ENCODE peak calls at places on chromosome 5, in ten cellular contexts. One of them, this sample, is unnamed.

GRCh38 chr5:96978812-96979449 is 43.1 kb downstream of the LNPEP start:
- DNase-seq in transverse colon: no peak
- DNase-seq in A549: no peak
- DNase-seq in left colon: no peak
- DNase-seq in mesothelial cell of epicardium: no peak
- DNase-seq in right lobe of liver: no peak
- DNase-seq in RWPE2: no peak
- DNase-seq in RKO: no peak
- DNase-seq in H7: no peak
- DNase-seq in HS-5: no peak
- DNase-seq in this sample: no peak

GRCh38 chr5:141692919-141693848 is 11.2 kb upstream of the ARAP3 start:
- DNase-seq in transverse colon: no peak
- DNase-seq in A549: no peak
- DNase-seq in left colon: no peak
- DNase-seq in mesothelial cell of epicardium: no peak
- DNase-seq in right lobe of liver: no peak
- DNase-seq in RWPE2: no peak
- DNase-seq in RKO: peak
- DNase-seq in H7: peak
- DNase-seq in HS-5: no peak
- DNase-seq in this sample: no peak

GRCh38 chr5:157828949-157829639 is 29.9 kb downstream of the CLINT1 start:
- DNase-seq in transverse colon: no peak
- DNase-seq in A549: peak
- DNase-seq in left colon: no peak
- DNase-seq in mesothelial cell of epicardium: no peak
- DNase-seq in right lobe of liver: no peak
- DNase-seq in RWPE2: no peak
- DNase-seq in RKO: peak
- DNase-seq in H7: peak
- DNase-seq in HS-5: no peak
- DNase-seq in this sample: no peak

GRCh38 chr5:111694183-111694582 is 62.8 kb downstream of the NREP start:
- DNase-seq in transverse colon: no peak
- DNase-seq in A549: no peak
- DNase-seq in left colon: no peak
- DNase-seq in mesothelial cell of epicardium: no peak
- DNase-seq in right lobe of liver: no peak
- DNase-seq in RWPE2: no peak
- DNase-seq in RKO: no peak
- DNase-seq in H7: no peak
- DNase-seq in HS-5: peak
- DNase-seq in this sample: no peak

GRCh38 chr5:143217065-143217803 is 186.3 kb downstream of the NR3C1 start:
- DNase-seq in transverse colon: no peak
- DNase-seq in A549: no peak
- DNase-seq in left colon: no peak
- DNase-seq in mesothelial cell of epicardium: no peak
- DNase-seq in right lobe of liver: no peak
- DNase-seq in RWPE2: no peak
- DNase-seq in RKO: no peak
- DNase-seq in H7: no peak
- DNase-seq in HS-5: no peak
- DNase-seq in this sample: no peak

GRCh38 chr5:82975812-82976211 is 101.4 kb downstream of the TMEM167A start:
- DNase-seq in transverse colon: no peak
- DNase-seq in A549: no peak
- DNase-seq in left colon: no peak
- DNase-seq in mesothelial cell of epicardium: no peak
- DNase-seq in right lobe of liver: no peak
- DNase-seq in RWPE2: peak
- DNase-seq in RKO: no peak
- DNase-seq in H7: no peak
- DNase-seq in HS-5: no peak
- DNase-seq in this sample: no peak

GRCh38 chr5:122805481-122805880 is 30.6 kb downstream of the SNX2 start:
- DNase-seq in transverse colon: no peak
- DNase-seq in A549: no peak
- DNase-seq in left colon: no peak
- DNase-seq in mesothelial cell of epicardium: no peak
- DNase-seq in right lobe of liver: no peak
- DNase-seq in RWPE2: no peak
- DNase-seq in RKO: peak
- DNase-seq in H7: no peak
- DNase-seq in HS-5: peak
- DNase-seq in this sample: no peak

GRCh38 chr5:52580921-52581320 is 206.8 kb upstream of the ITGA1 start:
- DNase-seq in transverse colon: no peak
- DNase-seq in A549: no peak
- DNase-seq in left colon: no peak
- DNase-seq in mesothelial cell of epicardium: no peak
- DNase-seq in right lobe of liver: no peak
- DNase-seq in RWPE2: no peak
- DNase-seq in RKO: peak
- DNase-seq in H7: no peak
- DNase-seq in HS-5: peak
- DNase-seq in this sample: no peak

GRCh38 chr5:173895766-173896165 is 7.6 kb downstream of the CPEB4 start:
- DNase-seq in transverse colon: no peak
- DNase-seq in A549: no peak
- DNase-seq in left colon: no peak
- DNase-seq in mesothelial cell of epicardium: no peak
- DNase-seq in right lobe of liver: no peak
- DNase-seq in RWPE2: no peak
- DNase-seq in RKO: no peak
- DNase-seq in H7: no peak
- DNase-seq in HS-5: no peak
- DNase-seq in this sample: no peak

GRCh38 chr5:113119271-113119924 is 142.8 kb downstream of the DCP2 start:
- DNase-seq in transverse colon: peak
- DNase-seq in A549: no peak
- DNase-seq in left colon: peak
- DNase-seq in mesothelial cell of epicardium: no peak
- DNase-seq in right lobe of liver: no peak
- DNase-seq in RWPE2: no peak
- DNase-seq in RKO: no peak
- DNase-seq in H7: no peak
- DNase-seq in HS-5: no peak
- DNase-seq in this sample: no peak

GRCh38 chr5:60352992-60353391 is 347.0 kb downstream of the DEPDC1B start:
- DNase-seq in transverse colon: peak
- DNase-seq in A549: no peak
- DNase-seq in left colon: peak
- DNase-seq in mesothelial cell of epicardium: no peak
- DNase-seq in right lobe of liver: no peak
- DNase-seq in RWPE2: no peak
- DNase-seq in RKO: no peak
- DNase-seq in H7: no peak
- DNase-seq in HS-5: no peak
- DNase-seq in this sample: no peak

GRCh38 chr5:133892306-133892705 is 76.1 kb downstream of the C5orf15 start:
- DNase-seq in transverse colon: no peak
- DNase-seq in A549: no peak
- DNase-seq in left colon: no peak
- DNase-seq in mesothelial cell of epicardium: no peak
- DNase-seq in right lobe of liver: no peak
- DNase-seq in RWPE2: peak
- DNase-seq in RKO: no peak
- DNase-seq in H7: no peak
- DNase-seq in HS-5: no peak
- DNase-seq in this sample: no peak

GRCh38 chr5:153699035-153699434 is 208.6 kb downstream of the GRIA1 start:
- DNase-seq in transverse colon: no peak
- DNase-seq in A549: no peak
- DNase-seq in left colon: no peak
- DNase-seq in mesothelial cell of epicardium: no peak
- DNase-seq in right lobe of liver: no peak
- DNase-seq in RWPE2: no peak
- DNase-seq in RKO: no peak
- DNase-seq in H7: no peak
- DNase-seq in HS-5: no peak
- DNase-seq in this sample: no peak

GRCh38 chr5:34534237-34535108 is 121.7 kb upstream of the RAI14 start:
- DNase-seq in transverse colon: no peak
- DNase-seq in A549: no peak
- DNase-seq in left colon: no peak
- DNase-seq in mesothelial cell of epicardium: no peak
- DNase-seq in right lobe of liver: no peak
- DNase-seq in RWPE2: no peak
- DNase-seq in RKO: no peak
- DNase-seq in H7: no peak
- DNase-seq in HS-5: peak
- DNase-seq in this sample: no peak

GRCh38 chr5:147381555-147381954 is 128.3 kb downstream of the DPYSL3 start:
- DNase-seq in transverse colon: no peak
- DNase-seq in A549: no peak
- DNase-seq in left colon: no peak
- DNase-seq in mesothelial cell of epicardium: no peak
- DNase-seq in right lobe of liver: no peak
- DNase-seq in RWPE2: no peak
- DNase-seq in RKO: no peak
- DNase-seq in H7: no peak
- DNase-seq in HS-5: no peak
- DNase-seq in this sample: no peak

GRCh38 chr5:116629168-116629567 is 54.5 kb upstream of the SEMA6A start:
- DNase-seq in transverse colon: no peak
- DNase-seq in A549: no peak
- DNase-seq in left colon: no peak
- DNase-seq in mesothelial cell of epicardium: no peak
- DNase-seq in right lobe of liver: no peak
- DNase-seq in RWPE2: no peak
- DNase-seq in RKO: no peak
- DNase-seq in H7: no peak
- DNase-seq in HS-5: no peak
- DNase-seq in this sample: no peak

GRCh38 chr5:107948377-107948776 is 277.6 kb upstream of the EFNA5 start:
- DNase-seq in transverse colon: no peak
- DNase-seq in A549: no peak
- DNase-seq in left colon: no peak
- DNase-seq in mesothelial cell of epicardium: no peak
- DNase-seq in right lobe of liver: no peak
- DNase-seq in RWPE2: no peak
- DNase-seq in RKO: no peak
- DNase-seq in H7: no peak
- DNase-seq in HS-5: no peak
- DNase-seq in this sample: no peak

GRCh38 chr5:178532666-178533065 is 57.5 kb downstream of the COL23A1 start:
- DNase-seq in transverse colon: no peak
- DNase-seq in A549: no peak
- DNase-seq in left colon: no peak
- DNase-seq in mesothelial cell of epicardium: no peak
- DNase-seq in right lobe of liver: peak
- DNase-seq in RWPE2: peak
- DNase-seq in RKO: no peak
- DNase-seq in H7: no peak
- DNase-seq in HS-5: no peak
- DNase-seq in this sample: no peak

GRCh38 chr5:173309731-173310130 is 18.5 kb downstream of the STC2 start:
- DNase-seq in transverse colon: no peak
- DNase-seq in A549: no peak
- DNase-seq in left colon: no peak
- DNase-seq in mesothelial cell of epicardium: no peak
- DNase-seq in right lobe of liver: no peak
- DNase-seq in RWPE2: no peak
- DNase-seq in RKO: no peak
- DNase-seq in H7: no peak
- DNase-seq in HS-5: no peak
- DNase-seq in this sample: no peak

GRCh38 chr5:115557667-115558387 is 13.3 kb upstream of the FEM1C start:
- DNase-seq in transverse colon: peak
- DNase-seq in A549: no peak
- DNase-seq in left colon: no peak
- DNase-seq in mesothelial cell of epicardium: no peak
- DNase-seq in right lobe of liver: no peak
- DNase-seq in RWPE2: no peak
- DNase-seq in RKO: no peak
- DNase-seq in H7: no peak
- DNase-seq in HS-5: no peak
- DNase-seq in this sample: no peak

GRCh38 chr5:88158056-88158455 is 110.6 kb downstream of the TMEM161B start:
- DNase-seq in transverse colon: no peak
- DNase-seq in A549: no peak
- DNase-seq in left colon: no peak
- DNase-seq in mesothelial cell of epicardium: no peak
- DNase-seq in right lobe of liver: no peak
- DNase-seq in RWPE2: no peak
- DNase-seq in RKO: no peak
- DNase-seq in H7: no peak
- DNase-seq in HS-5: no peak
- DNase-seq in this sample: no peak

GRCh38 chr5:83408719-83409118 is 62.8 kb upstream of the VCAN start:
- DNase-seq in transverse colon: no peak
- DNase-seq in A549: no peak
- DNase-seq in left colon: no peak
- DNase-seq in mesothelial cell of epicardium: no peak
- DNase-seq in right lobe of liver: no peak
- DNase-seq in RWPE2: no peak
- DNase-seq in RKO: no peak
- DNase-seq in H7: no peak
- DNase-seq in HS-5: no peak
- DNase-seq in this sample: no peak

GRCh38 chr5:31427013-31427783 is 104.7 kb downstream of the DROSHA start:
- DNase-seq in transverse colon: no peak
- DNase-seq in A549: no peak
- DNase-seq in left colon: no peak
- DNase-seq in mesothelial cell of epicardium: no peak
- DNase-seq in right lobe of liver: no peak
- DNase-seq in RWPE2: no peak
- DNase-seq in RKO: no peak
- DNase-seq in H7: peak
- DNase-seq in HS-5: no peak
- DNase-seq in this sample: no peak

GRCh38 chr5:6449465-6450158 is 953 bp downstream of the UBE2QL1 start:
- DNase-seq in transverse colon: no peak
- DNase-seq in A549: no peak
- DNase-seq in left colon: no peak
- DNase-seq in mesothelial cell of epicardium: no peak
- DNase-seq in right lobe of liver: no peak
- DNase-seq in RWPE2: no peak
- DNase-seq in RKO: no peak
- DNase-seq in H7: no peak
- DNase-seq in HS-5: no peak
- DNase-seq in this sample: no peak

GRCh38 chr5:157994906-157995519 is 136.1 kb upstream of the CLINT1 start:
- DNase-seq in transverse colon: peak
- DNase-seq in A549: peak
- DNase-seq in left colon: peak
- DNase-seq in mesothelial cell of epicardium: peak
- DNase-seq in right lobe of liver: peak
- DNase-seq in RWPE2: no peak
- DNase-seq in RKO: peak
- DNase-seq in H7: peak
- DNase-seq in HS-5: no peak
- DNase-seq in this sample: peak

GRCh38 chr5:124935060-124935459 is 188.6 kb upstream of the ZNF608 start:
- DNase-seq in transverse colon: peak
- DNase-seq in A549: no peak
- DNase-seq in left colon: no peak
- DNase-seq in mesothelial cell of epicardium: no peak
- DNase-seq in right lobe of liver: no peak
- DNase-seq in RWPE2: no peak
- DNase-seq in RKO: no peak
- DNase-seq in H7: no peak
- DNase-seq in HS-5: no peak
- DNase-seq in this sample: no peak

GRCh38 chr5:132256086-132256782 is 1.3 kb upstream of the PDLIM4 start:
- DNase-seq in transverse colon: no peak
- DNase-seq in A549: no peak
- DNase-seq in left colon: no peak
- DNase-seq in mesothelial cell of epicardium: no peak
- DNase-seq in right lobe of liver: no peak
- DNase-seq in RWPE2: peak
- DNase-seq in RKO: no peak
- DNase-seq in H7: no peak
- DNase-seq in HS-5: no peak
- DNase-seq in this sample: no peak

GRCh38 chr5:148063861-148064260 is at the start of gene SPINK5:
- DNase-seq in transverse colon: no peak
- DNase-seq in A549: no peak
- DNase-seq in left colon: no peak
- DNase-seq in mesothelial cell of epicardium: no peak
- DNase-seq in right lobe of liver: no peak
- DNase-seq in RWPE2: no peak
- DNase-seq in RKO: no peak
- DNase-seq in H7: no peak
- DNase-seq in HS-5: no peak
- DNase-seq in this sample: no peak